ENCODE peak calls at places on chromosomes 5 and 9, in eight cellular contexts. S, Y, J, O, W, H, C and P are unnamed samples. For H3K36me3 and H3K4me1, the result is how much of the 10 kb centered on the place peaks cover.

GRCh38 chr9:71592400-71592799 is 175.9 kb downstream of the CEMIP2 start:
- DNase-seq in W (no peak), H (no peak), Y (no peak), J (peak), C (peak), S (no peak), O (no peak), P (no peak)

GRCh38 chr9:110116543-110116885 is 91.4 kb downstream of the C9orf152 start:
- DNase-seq in S (peak), O (no peak), J (peak), H (no peak), C (peak), Y (no peak), W (no peak), P (no peak)

GRCh38 chr5:164722702-164723101 is 1217.3 kb downstream of the MAT2B start:
- DNase-seq in J (no peak), H (no peak), C (no peak), W (no peak), Y (no peak), O (no peak), S (no peak), P (no peak)

GRCh38 chr9:119453490-119453911 is 84.3 kb upstream of the BRINP1 start:
- DNase-seq in J (no peak), S (no peak), C (peak), O (no peak), H (no peak), W (no peak), Y (no peak), P (no peak)

GRCh38 chr9:33908114-33908513 is 91.2 kb downstream of the UBE2R2 start:
- DNase-seq in O (no peak), J (no peak), W (no peak), Y (no peak), S (no peak), C (no peak), H (no peak), P (no peak)

GRCh38 chr5:52837068-52837467 is 49.4 kb downstream of the ITGA1 start:
- DNase-seq in J (peak), S (peak), C (peak), Y (no peak), W (no peak), O (no peak), H (no peak), P (no peak)

GRCh38 chr9:2424564-2425153 is 196.9 kb upstream of the VLDLR start:
- DNase-seq in C (peak), J (peak), O (peak), S (no peak), W (no peak), H (peak), Y (no peak), P (no peak)

GRCh38 chr5:372911-373709 is 51.6 kb downstream of the AHRR start:
- DNase-seq in S (no peak), Y (no peak), H (no peak), C (no peak), O (no peak), J (peak), W (peak), P (peak)

GRCh38 chr9:19378154-19378553 is 1.9 kb downstream of the RPS6 start:
- DNase-seq in H (no peak), C (peak), J (no peak), S (no peak), W (no peak), O (no peak), Y (no peak), P (no peak)

GRCh38 chr5:92337772-92338234 is 954.7 kb upstream of the ARRDC3 start:
- DNase-seq in J (peak), S (no peak), O (no peak), H (no peak), W (no peak), Y (no peak), C (peak), P (no peak)

GRCh38 chr9:101536938-101537337 is 3.3 kb downstream of the RNF20 start:
- DNase-seq in H (no peak), J (peak), C (peak), W (no peak), Y (no peak), O (no peak), S (peak), P (peak)

GRCh38 chr9:131854906-131855504 is 115.1 kb upstream of the RAPGEF1 start:
- DNase-seq in W (no peak), O (no peak), S (no peak), Y (no peak), C (peak), J (peak), H (no peak), P (no peak)

GRCh38 chr9:130696139-130696650 is 2.6 kb downstream of the EXOSC2 start:
- DNase-seq in J (no peak), H (no peak), O (no peak), C (no peak), W (no peak), S (no peak), Y (no peak), P (no peak)

GRCh38 chr9:5890641-5891040 is at the start of gene MLANA:
- DNase-seq in S (no peak), H (no peak), J (no peak), Y (no peak), W (no peak), O (no peak), C (no peak), P (no peak)

GRCh38 chr5:170254056-170254455 is 21.3 kb downstream of the C5orf58 start:
- DNase-seq in S (no peak), W (no peak), J (no peak), C (no peak), H (no peak), O (no peak), Y (peak), P (peak)

GRCh38 chr9:123607987-123608565 is 252.1 kb downstream of the CRB2 start:
- DNase-seq in Y (no peak), C (no peak), W (no peak), O (no peak), J (no peak), S (no peak), H (no peak), P (no peak)

GRCh38 chr9:6086006-6086655 is 70.7 kb upstream of the RANBP6 start:
- DNase-seq in W (no peak), C (no peak), S (no peak), Y (no peak), J (peak), O (no peak), H (no peak), P (no peak)

GRCh38 chr5:54610197-54610898 is 92.8 kb downstream of the SNX18 start:
- DNase-seq in Y (no peak), H (no peak), S (peak), W (no peak), J (peak), C (peak), O (no peak), P (no peak)

GRCh38 chr9:90142580-90142979 is 500.0 kb downstream of the DIRAS2 start:
- DNase-seq in W (peak), J (peak), O (no peak), H (peak), C (peak), Y (no peak), S (peak), P (peak)

GRCh38 chr5:128290152-128290858 is 206.7 kb downstream of the SLC12A2 start:
- DNase-seq in J (peak), S (no peak), C (peak), W (no peak), Y (no peak), O (no peak), H (no peak), P (no peak)

GRCh38 chr5:19986036-19986619 is 1.9 kb downstream of the CDH18 start:
- DNase-seq in Y (no peak), O (no peak), C (peak), S (no peak), J (peak), W (no peak), H (no peak), P (no peak)

GRCh38 chr5:14681236-14681752 is 16.8 kb downstream of the OTULIN start:
- DNase-seq in O (no peak), S (no peak), J (peak), C (no peak), Y (no peak), W (no peak), H (no peak), P (no peak)

GRCh38 chr9:110744753-110745522 is 76.3 kb downstream of the MUSK start:
- DNase-seq in Y (no peak), H (peak), W (no peak), J (peak), S (peak), C (peak), O (peak), P (peak)

GRCh38 chr5:61357745-61358144 is 25.7 kb downstream of the ZSWIM6 start:
- DNase-seq in O (no peak), J (no peak), H (no peak), C (peak), Y (no peak), W (no peak), S (no peak), P (peak)

GRCh38 chr5:72996632-72997031 is 40.8 kb downstream of the FCHO2 start:
- DNase-seq in H (no peak), S (no peak), O (no peak), W (no peak), J (no peak), C (no peak), Y (no peak), P (no peak)

GRCh38 chr5:55633574-55634203 is 78.4 kb downstream of the SLC38A9 start:
- DNase-seq in J (peak), Y (no peak), H (no peak), S (no peak), W (no peak), O (no peak), C (peak), P (no peak)

GRCh38 chr5:27406020-27406419 is 367.6 kb upstream of the CDH9 start:
- DNase-seq in O (no peak), C (no peak), J (no peak), H (no peak), Y (no peak), W (no peak), S (no peak), P (no peak)
- H3K4me3 ChIP-seq in O (no peak), C (no peak), J (no peak), H (no peak), Y (no peak), W (no peak), S (no peak), P (no peak)

DNA sequence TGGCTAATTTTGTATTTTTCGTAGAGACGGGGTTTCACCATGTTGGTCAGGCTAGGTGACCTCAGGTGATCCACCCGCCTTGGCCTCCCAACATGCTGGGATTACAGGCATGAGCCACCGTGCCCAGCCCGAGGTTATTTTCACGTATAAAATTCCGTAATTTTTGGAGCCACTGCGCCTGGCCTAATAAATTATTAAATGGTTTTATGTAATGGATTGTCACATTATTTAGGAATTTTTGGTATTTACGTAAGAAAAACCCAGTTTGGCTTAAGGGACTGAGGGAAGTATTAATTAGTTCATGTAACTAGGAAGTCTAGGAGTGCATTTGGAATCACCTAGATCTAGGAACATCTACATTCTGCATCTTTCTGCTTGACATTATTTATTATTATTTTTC is 8.3 kb downstream of the GLE1 start:
- DNase-seq in S (no peak), C (no peak), O (no peak), Y (no peak), H (no peak), W (no peak), J (no peak), P (no peak)
- H3K36me3 ChIP-seq in S (half or more), C (under half), O (under half), Y (half or more), H (under half), W (half or more), J (under half), P (under half)

GRCh38 chr5:135999396-136000139 is 29.2 kb upstream of the TGFBI start:
- DNase-seq in S (no peak), J (peak), C (peak), O (no peak), W (no peak), Y (no peak), H (no peak), P (peak)

GRCh38 chr5:135998889-135999288 is 29.9 kb upstream of the TGFBI start:
- DNase-seq in J (no peak), H (no peak), S (no peak), O (no peak), Y (no peak), W (no peak), C (no peak), P (peak)

GRCh38 chr5:135995979-135996378 is 32.8 kb upstream of the TGFBI start:
- DNase-seq in W (no peak), O (no peak), J (peak), H (no peak), S (no peak), Y (no peak), C (peak), P (peak)

GRCh38 chr5:135996611-135997010 is 32.2 kb upstream of the TGFBI start:
- DNase-seq in S (no peak), C (peak), H (no peak), W (no peak), O (no peak), Y (no peak), J (peak), P (peak)

GRCh38 chr5:135997936-135998335 is 30.9 kb upstream of the TGFBI start:
- DNase-seq in O (no peak), W (no peak), H (no peak), Y (no peak), J (no peak), C (no peak), S (no peak), P (peak)
- H3K4me1 ChIP-seq in O (under half), W (under half), H (under half), Y (under half), J (half or more), C (half or more), S (under half), P (under half)

GRCh38 chr5:68287631-68287975 is 72.0 kb downstream of the PIK3R1 start:
- DNase-seq in S (no peak), Y (no peak), C (no peak), O (no peak), W (no peak), H (no peak), J (no peak), P (no peak)

GRCh38 chr5:68290260-68290674 is 74.7 kb downstream of the PIK3R1 start:
- DNase-seq in C (peak), W (peak), O (peak), H (peak), Y (no peak), J (peak), S (peak), P (no peak)

GRCh38 chr5:68289576-68289975 is 74.0 kb downstream of the PIK3R1 start:
- DNase-seq in W (no peak), J (no peak), C (peak), H (no peak), Y (no peak), O (no peak), S (no peak), P (no peak)

GRCh38 chr5:68287976-68288755 is 72.6 kb downstream of the PIK3R1 start:
- DNase-seq in Y (peak), C (peak), W (peak), H (no peak), O (peak), S (peak), J (peak), P (peak)

DNA sequence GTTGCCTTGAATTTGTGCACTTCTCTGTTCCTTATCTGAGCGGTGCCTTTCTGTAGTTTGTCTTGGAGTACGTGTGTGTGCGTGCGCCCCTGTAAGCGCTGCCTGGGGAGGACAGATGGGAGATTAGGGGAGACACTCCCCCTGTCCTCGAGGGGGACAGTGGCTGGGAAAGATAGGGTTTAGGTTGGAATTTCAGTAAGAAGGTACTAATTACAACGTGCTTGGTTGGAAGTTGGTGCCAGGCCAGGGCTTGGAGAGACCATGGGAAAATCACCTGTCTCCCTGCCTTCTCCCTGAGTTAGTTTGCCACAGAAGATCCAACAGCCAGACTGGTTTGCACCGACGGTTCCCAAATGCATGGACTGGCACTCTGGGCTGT is 73.2 kb downstream of the PIK3R1 start:
- DNase-seq in W (no peak), C (no peak), H (no peak), J (peak), O (peak), S (no peak), Y (no peak), P (peak)
- H3K4me3 ChIP-seq in W (peak), C (peak), H (peak), J (peak), O (peak), S (peak), Y (peak), P (peak)

DNA sequence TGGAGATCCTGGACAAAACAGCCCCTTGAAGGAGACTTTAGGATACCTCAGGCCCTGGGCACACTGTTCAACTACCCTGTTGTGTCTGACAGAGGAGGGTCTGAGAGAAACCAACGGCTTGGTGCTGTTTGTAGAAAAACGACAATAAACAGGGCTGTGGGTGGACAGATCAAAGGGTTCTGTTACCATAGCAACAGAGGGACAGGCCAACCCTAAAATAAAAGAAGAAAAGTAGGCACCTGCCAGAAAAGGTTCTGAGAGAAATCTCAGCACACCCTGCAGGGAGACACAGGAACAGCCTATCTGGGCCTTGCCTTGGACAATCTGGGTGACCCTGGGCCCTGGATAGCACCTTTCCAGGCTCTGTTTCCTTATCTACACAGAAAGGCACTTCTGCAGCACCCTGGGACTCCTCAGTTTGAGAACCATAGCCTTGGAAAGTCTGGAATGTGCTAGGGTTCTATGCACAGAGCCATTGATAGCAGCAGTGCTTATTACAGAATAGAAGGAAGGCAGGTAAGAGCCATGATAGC is 104.8 kb upstream of the TBC1D2 start:
- DNase-seq in S (no peak), J (no peak), W (no peak), Y (no peak), C (no peak), H (no peak), O (no peak), P (no peak)
- H3K36me3 ChIP-seq in S (under half), J (under half), W (under half), Y (under half), C (under half), H (under half), O (under half), P (under half)